ENCODE peak calls at places on chromosome 6, in six cellular contexts. G is CD4-positive, alpha-beta memory T cell; F is astrocyte; T is fibroblast of pulmonary artery; X is lower leg skin; I is thoracic aorta. O is an unnamed sample.

GRCh38 chr6:127547909-127548649 is 28.9 kb upstream of the C6orf58 start:
- DNase-seq in G (no peak), T (peak), I (no peak), F (no peak), X (no peak), O (no peak)

GRCh38 chr6:96926425-96926824 is 1.9 kb downstream of the KLHL32 start:
- DNase-seq in T (peak), X (no peak), I (no peak), G (no peak), F (no peak), O (no peak)

GRCh38 chr6:41315203-41315602 is 20.2 kb upstream of the NCR2 start:
- DNase-seq in F (no peak), T (no peak), I (no peak), G (no peak), X (no peak), O (no peak)

GRCh38 chr6:151143337-151143736 is 96.4 kb upstream of the AKAP12 start:
- DNase-seq in X (no peak), T (no peak), F (no peak), I (no peak), G (no peak), O (no peak)

GRCh38 chr6:150739711-150740349 is 125.7 kb upstream of the MTHFD1L start:
- DNase-seq in F (no peak), G (no peak), T (no peak), X (no peak), I (no peak), O (no peak)

GRCh38 chr6:46473866-46474265 is 17.4 kb downstream of the RCAN2 start:
- DNase-seq in G (no peak), X (no peak), F (no peak), I (no peak), T (no peak), O (no peak)

GRCh38 chr6:88725111-88725711 is 238.2 kb downstream of the RNGTT start:
- DNase-seq in I (no peak), G (peak), F (peak), X (no peak), T (peak), O (no peak)

GRCh38 chr6:7166410-7167293 is 58.9 kb downstream of the RREB1 start:
- DNase-seq in G (no peak), I (no peak), T (no peak), F (peak), X (no peak), O (no peak)

GRCh38 chr6:82588859-82589412 is 225.3 kb downstream of the TPBG start:
- DNase-seq in G (no peak), F (no peak), X (no peak), I (no peak), T (no peak), O (no peak)

GRCh38 chr6:84635081-84635745 is 129.2 kb downstream of the TBX18 start:
- DNase-seq in X (no peak), T (peak), G (no peak), I (no peak), F (peak), O (no peak)

GRCh38 chr6:168941036-168941435 is 312.6 kb downstream of the THBS2 start:
- DNase-seq in I (no peak), F (no peak), G (no peak), T (no peak), X (peak), O (no peak)

GRCh38 chr6:3798211-3798909 is 46.8 kb upstream of the PXDC1 start:
- DNase-seq in I (no peak), T (no peak), G (no peak), F (no peak), X (no peak), O (no peak)

GRCh38 chr6:21598662-21599061 is 5.1 kb downstream of the SOX4 start:
- DNase-seq in X (no peak), G (no peak), T (peak), I (no peak), F (peak), O (no peak)

GRCh38 chr6:75084872-75085381 is 120.9 kb downstream of the COL12A1 start:
- DNase-seq in I (no peak), F (no peak), G (no peak), T (no peak), X (no peak), O (no peak)

GRCh38 chr6:163946437-163946836 is 531.9 kb downstream of the QKI start:
- DNase-seq in T (no peak), G (no peak), I (no peak), F (no peak), X (peak), O (no peak)

GRCh38 chr6:87105823-87106222 is 10.9 kb upstream of the CGA start:
- DNase-seq in X (no peak), I (no peak), T (peak), F (peak), G (no peak), O (no peak)

GRCh38 chr6:49898904-49899566 is 32.7 kb upstream of the CRISP1 start:
- DNase-seq in T (no peak), G (no peak), I (no peak), X (no peak), F (no peak), O (no peak)

GRCh38 chr6:87213364-87213763 is 58.0 kb downstream of the ZNF292 start:
- DNase-seq in X (no peak), G (peak), I (no peak), T (no peak), F (no peak), O (no peak)

GRCh38 chr6:5214570-5215052 is 46.1 kb downstream of the LYRM4 start:
- DNase-seq in T (peak), G (no peak), X (no peak), F (no peak), I (no peak), O (no peak)

GRCh38 chr6:16206595-16207037 is 31.8 kb upstream of the GMPR start:
- DNase-seq in T (peak), G (peak), I (peak), F (peak), X (no peak), O (peak)

GRCh38 chr6:24847402-24847801 is 48.7 kb upstream of the ARMH2 start:
- DNase-seq in G (no peak), F (no peak), T (no peak), X (no peak), I (no peak), O (no peak)

GRCh38 chr6:140370949-140371348 is 996.5 kb upstream of the CITED2 start:
- DNase-seq in F (no peak), G (no peak), X (no peak), T (no peak), I (no peak), O (no peak)

GRCh38 chr6:53439556-53439955 is 90.8 kb upstream of the ELOVL5 start:
- DNase-seq in F (peak), G (no peak), X (no peak), I (no peak), T (peak), O (no peak)

GRCh38 chr6:12548526-12548925 is 168.0 kb upstream of the PHACTR1 start:
- DNase-seq in I (no peak), X (no peak), G (no peak), F (peak), T (peak), O (no peak)

GRCh38 chr6:89122625-89123024 is 4.8 kb upstream of the SRSF12 start:
- DNase-seq in I (no peak), X (no peak), T (peak), F (no peak), G (no peak), O (no peak)

GRCh38 chr6:81216668-81217067 is 535.8 kb downstream of the TENT5A start:
- DNase-seq in G (no peak), F (no peak), T (no peak), I (no peak), X (no peak), O (no peak)

GRCh38 chr6:163577404-163577803 is 162.9 kb downstream of the QKI start:
- DNase-seq in G (no peak), T (no peak), I (no peak), X (no peak), F (no peak), O (no peak)

GRCh38 chr6:83193747-83194582 is 808 bp downstream of the RWDD2A start:
- DNase-seq in G (peak), T (no peak), I (no peak), X (peak), F (peak), O (peak)

GRCh38 chr6:44221291-44221960 is 2.0 kb upstream of the SLC29A1 start:
- DNase-seq in X (peak), I (peak), T (peak), F (peak), G (peak), O (peak)

GRCh38 chr6:28724395-28724794 is 198.7 kb downstream of the GPX5 start:
- DNase-seq in T (no peak), I (no peak), X (no peak), F (no peak), G (no peak), O (no peak)

GRCh38 chr6:117890172-117890571 is 16.9 kb upstream of the SLC35F1 start:
- DNase-seq in X (no peak), T (no peak), I (no peak), G (no peak), F (no peak), O (no peak)

GRCh38 chr6:28758046-28758817 is 165.6 kb downstream of the TRIM27 start:
- DNase-seq in F (peak), I (no peak), X (no peak), T (peak), G (no peak), O (no peak)

GRCh38 chr6:17149581-17149980 is 47.7 kb downstream of the STMND1 start:
- DNase-seq in T (no peak), I (no peak), G (no peak), X (no peak), F (no peak), O (no peak)

DNA sequence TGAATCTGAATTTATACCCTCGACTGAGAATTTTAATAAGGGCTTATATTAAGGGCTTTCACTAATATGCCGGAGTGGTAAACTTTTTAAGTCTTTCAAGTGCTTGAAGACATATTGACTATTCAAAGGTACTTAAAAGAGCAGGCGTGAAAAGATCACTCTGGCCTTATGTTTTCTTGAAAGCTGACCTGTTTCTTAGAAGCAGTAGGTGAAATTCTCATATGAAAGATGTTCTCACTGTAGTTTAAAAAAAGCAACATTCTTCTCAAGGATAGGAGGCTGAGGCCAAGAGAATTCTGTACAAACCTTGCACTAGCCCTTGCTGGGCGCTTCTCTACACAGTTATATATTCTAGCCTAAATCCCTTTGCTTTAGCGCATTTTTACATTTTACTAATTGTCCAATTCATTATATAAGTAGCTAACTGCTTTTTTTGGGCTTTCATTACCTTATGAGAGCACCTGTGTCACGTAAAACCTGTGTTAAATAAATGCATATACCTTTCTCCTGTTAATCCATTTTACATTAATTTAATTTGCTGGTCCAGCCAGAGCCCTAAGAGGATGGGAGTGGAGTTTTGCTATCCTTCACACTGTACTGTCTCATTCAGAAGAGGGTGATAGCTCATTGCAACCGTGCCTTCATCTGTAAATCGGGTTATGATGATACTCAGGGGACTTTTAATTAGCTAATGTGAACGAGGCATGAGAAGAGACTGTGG is 59.6 kb upstream of the HFE start:
- DNase-seq in X (no peak), F (no peak), T (no peak), I (no peak), G (no peak), O (no peak)
- H3K4me3 ChIP-seq in X (no peak), F (peak), T (peak), I (peak), G (peak), O (peak)

GRCh38 chr6:32439139-32439538 is 548 bp upstream of the HLA-DRA start:
- DNase-seq in T (no peak), F (no peak), I (no peak), X (no peak), G (no peak), O (no peak)
- H3K4me3 ChIP-seq in T (no peak), F (no peak), I (no peak), X (no peak), G (no peak), O (no peak)

GRCh38 chr6:116280161-116280959 is 630 bp upstream of the TSPYL1 start:
- DNase-seq in T (peak), G (peak), I (no peak), X (no peak), F (no peak), O (peak)

GRCh38 chr6:116282698-116283097 is 3.0 kb upstream of the TSPYL1 start:
- DNase-seq in X (no peak), I (no peak), F (no peak), T (no peak), G (no peak), O (no peak)

GRCh38 chr6:116278853-116279231 is 888 bp downstream of the TSPYL1 start:
- DNase-seq in T (peak), G (no peak), F (no peak), I (no peak), X (peak), O (no peak)

GRCh38 chr6:116279232-116280160 is at the start of gene TSPYL1:
- DNase-seq in I (peak), G (peak), T (peak), X (peak), F (peak), O (peak)

DNA sequence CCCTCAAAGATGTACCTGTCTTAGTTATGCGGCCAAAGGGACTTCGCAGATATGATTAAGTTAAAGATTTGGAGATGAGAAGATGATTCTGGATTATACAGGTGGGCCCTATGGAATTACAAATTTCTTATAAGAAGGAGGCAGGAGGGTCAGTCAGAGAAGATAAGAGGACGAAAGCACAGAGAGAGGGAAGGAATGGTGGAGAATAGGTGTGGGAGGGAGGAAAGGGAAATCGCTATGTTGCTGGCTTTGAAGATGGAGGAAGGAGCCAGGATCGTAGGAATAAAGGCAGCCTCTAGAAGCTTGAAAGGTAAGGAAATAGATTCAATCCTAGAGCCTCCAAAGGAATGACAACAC is 1.2 kb upstream of the TSPYL1 start:
- DNase-seq in I (no peak), F (no peak), X (no peak), G (no peak), T (no peak), O (no peak)
- H3K4me3 ChIP-seq in I (peak), F (no peak), X (no peak), G (peak), T (no peak), O (peak)

GRCh38 chr6:73176057-73176456 is 49.2 kb downstream of the KHDC1L start:
- DNase-seq in F (no peak), I (no peak), G (no peak), T (no peak), X (no peak), O (no peak)

GRCh38 chr6:73180718-73181619 is 44.3 kb downstream of the KHDC1L start:
- DNase-seq in I (no peak), G (peak), X (no peak), T (peak), F (peak), O (peak)

GRCh38 chr6:73182021-73182607 is 43.2 kb downstream of the KHDC1L start:
- DNase-seq in I (no peak), G (no peak), T (no peak), F (no peak), X (no peak), O (no peak)

GRCh38 chr6:73180076-73180717 is 45.1 kb downstream of the KHDC1L start:
- DNase-seq in F (peak), I (no peak), X (no peak), T (no peak), G (no peak), O (no peak)

GRCh38 chr6:73177221-73177944 is 47.9 kb downstream of the KHDC1L start:
- DNase-seq in T (no peak), F (no peak), X (no peak), I (no peak), G (no peak), O (no peak)
- H3K4me3 ChIP-seq in T (no peak), F (no peak), X (no peak), I (no peak), G (no peak), O (no peak)

GRCh38 chr6:34657037-34657306 is 39.6 kb downstream of the ILRUN start:
- DNase-seq in I (no peak), T (no peak), G (no peak), F (peak), X (no peak), O (no peak)
- H3K4me3 ChIP-seq in I (peak), T (peak), G (peak), F (peak), X (no peak), O (peak)